ENCODE peak calls at places on chromosomes 6 and 20, in six cellular contexts. One of them, this sample, is unnamed.

GRCh38 chr6:89371849-89372505 is 19.5 kb upstream of the UBE2J1 start:
- DNase-seq in NCI-H774: peak; percentile 87
- DNase-seq in kidney glomerular epithelial cell: peak; percentile 65
- DNase-seq in stimulated activated CD8-positive, alpha-beta memory T cell treated with anti-CD3 and anti-CD28 coated beads, Interleukin-15, amount 100 ng/mL, for 1 hour: peak; percentile 68
- DNase-seq in T-helper 17 cell: peak; percentile 78
- DNase-seq in progenitor cell of endocrine pancreas: peak; percentile 65
- DNase-seq in this sample: peak; percentile 42

GRCh38 chr6:6798430-6798829 is 209.9 kb downstream of the LY86 start:
- DNase-seq in NCI-H774: no peak
- DNase-seq in kidney glomerular epithelial cell: no peak
- DNase-seq in stimulated activated CD8-positive, alpha-beta memory T cell treated with anti-CD3 and anti-CD28 coated beads, Interleukin-15, amount 100 ng/mL, for 1 hour: no peak
- DNase-seq in T-helper 17 cell: no peak
- DNase-seq in progenitor cell of endocrine pancreas: no peak
- DNase-seq in this sample: no peak

GRCh38 chr20:5100684-5101347 is 18.9 kb downstream of the PCNA start:
- DNase-seq in NCI-H774: peak; percentile 37
- DNase-seq in kidney glomerular epithelial cell: peak; percentile 78
- DNase-seq in stimulated activated CD8-positive, alpha-beta memory T cell treated with anti-CD3 and anti-CD28 coated beads, Interleukin-15, amount 100 ng/mL, for 1 hour: peak; percentile 62
- DNase-seq in T-helper 17 cell: peak; percentile 69
- DNase-seq in progenitor cell of endocrine pancreas: peak; percentile 63
- DNase-seq in this sample: peak; percentile 62

GRCh38 chr20:64196831-64197418 is 32.7 kb downstream of the MYT1 start:
- DNase-seq in NCI-H774: peak; percentile 62
- DNase-seq in kidney glomerular epithelial cell: no peak
- DNase-seq in stimulated activated CD8-positive, alpha-beta memory T cell treated with anti-CD3 and anti-CD28 coated beads, Interleukin-15, amount 100 ng/mL, for 1 hour: no peak
- DNase-seq in T-helper 17 cell: no peak
- DNase-seq in progenitor cell of endocrine pancreas: no peak
- DNase-seq in this sample: no peak

GRCh38 chr6:147245693-147246092 is 41.5 kb downstream of the STXBP5 start:
- DNase-seq in NCI-H774: no peak
- DNase-seq in kidney glomerular epithelial cell: no peak
- DNase-seq in stimulated activated CD8-positive, alpha-beta memory T cell treated with anti-CD3 and anti-CD28 coated beads, Interleukin-15, amount 100 ng/mL, for 1 hour: no peak
- DNase-seq in T-helper 17 cell: no peak
- DNase-seq in progenitor cell of endocrine pancreas: no peak
- DNase-seq in this sample: no peak

GRCh38 chr20:61805365-61805764 is 260.3 kb downstream of the TAF4 start:
- DNase-seq in NCI-H774: no peak
- DNase-seq in kidney glomerular epithelial cell: no peak
- DNase-seq in stimulated activated CD8-positive, alpha-beta memory T cell treated with anti-CD3 and anti-CD28 coated beads, Interleukin-15, amount 100 ng/mL, for 1 hour: no peak
- DNase-seq in T-helper 17 cell: no peak
- DNase-seq in progenitor cell of endocrine pancreas: no peak
- DNase-seq in this sample: no peak

GRCh38 chr6:157668690-157669089 is 154.4 kb upstream of the SNX9 start:
- DNase-seq in NCI-H774: no peak
- DNase-seq in kidney glomerular epithelial cell: no peak
- DNase-seq in stimulated activated CD8-positive, alpha-beta memory T cell treated with anti-CD3 and anti-CD28 coated beads, Interleukin-15, amount 100 ng/mL, for 1 hour: no peak
- DNase-seq in T-helper 17 cell: no peak
- DNase-seq in progenitor cell of endocrine pancreas: no peak
- DNase-seq in this sample: no peak

GRCh38 chr20:60253471-60253870 is 295.2 kb downstream of the CDH26 start:
- DNase-seq in NCI-H774: no peak
- DNase-seq in kidney glomerular epithelial cell: no peak
- DNase-seq in stimulated activated CD8-positive, alpha-beta memory T cell treated with anti-CD3 and anti-CD28 coated beads, Interleukin-15, amount 100 ng/mL, for 1 hour: no peak
- DNase-seq in T-helper 17 cell: no peak
- DNase-seq in progenitor cell of endocrine pancreas: no peak
- DNase-seq in this sample: no peak

GRCh38 chr6:45415315-45415714 is 37.6 kb upstream of the SUPT3H start:
- DNase-seq in NCI-H774: no peak
- DNase-seq in kidney glomerular epithelial cell: no peak
- DNase-seq in stimulated activated CD8-positive, alpha-beta memory T cell treated with anti-CD3 and anti-CD28 coated beads, Interleukin-15, amount 100 ng/mL, for 1 hour: no peak
- DNase-seq in T-helper 17 cell: no peak
- DNase-seq in progenitor cell of endocrine pancreas: no peak
- DNase-seq in this sample: no peak

GRCh38 chr6:19536838-19537237 is 300.3 kb upstream of the ID4 start:
- DNase-seq in NCI-H774: peak; percentile 6
- DNase-seq in kidney glomerular epithelial cell: no peak
- DNase-seq in stimulated activated CD8-positive, alpha-beta memory T cell treated with anti-CD3 and anti-CD28 coated beads, Interleukin-15, amount 100 ng/mL, for 1 hour: no peak
- DNase-seq in T-helper 17 cell: no peak
- DNase-seq in progenitor cell of endocrine pancreas: no peak
- DNase-seq in this sample: no peak

GRCh38 chr20:48829940-48830339 is 2.1 kb upstream of the PREX1 start:
- DNase-seq in NCI-H774: no peak
- DNase-seq in kidney glomerular epithelial cell: no peak
- DNase-seq in stimulated activated CD8-positive, alpha-beta memory T cell treated with anti-CD3 and anti-CD28 coated beads, Interleukin-15, amount 100 ng/mL, for 1 hour: no peak
- DNase-seq in T-helper 17 cell: no peak
- DNase-seq in progenitor cell of endocrine pancreas: no peak
- DNase-seq in this sample: no peak

This sample was measured in frontal cortex.